ENCODE peak calls at places on chromosome 4, in six cellular contexts. B, R, A, Q, Y and K are unnamed samples. For H3K4me1, the result is how much of the 10 kb centered on the place peaks cover.

GRCh38 chr4:151034829-151035228 is 19.7 kb upstream of the LRBA start:
- DNase-seq in B (no peak), R (no peak), A (no peak), Q (no peak), Y (no peak), K (no peak)

GRCh38 chr4:14653338-14653737 is 348.9 kb upstream of the CPEB2 start:
- DNase-seq in B (no peak), R (no peak), A (no peak), Q (no peak), Y (no peak), K (no peak)

GRCh38 chr4:155383541-155383940 is 6.8 kb upstream of the MAP9 start:
- DNase-seq in B (no peak), R (no peak), A (no peak), Q (no peak), Y (no peak), K (no peak)

GRCh38 chr4:103099691-103100392 is at the start of gene BDH2:
- DNase-seq in B (peak), R (peak), A (peak), Q (peak), Y (peak), K (peak)

GRCh38 chr4:139214039-139214534 is 37.1 kb upstream of the ELF2 start:
- DNase-seq in B (peak), R (peak), A (peak), Q (peak), Y (no peak), K (no peak)

GRCh38 chr4:3436798-3437581 is 4.8 kb upstream of the HGFAC start:
- DNase-seq in B (no peak), R (no peak), A (no peak), Q (peak), Y (peak), K (no peak)

GRCh38 chr4:122787940-122788339 is 38.7 kb upstream of the FGF2 start:
- DNase-seq in B (no peak), R (no peak), A (no peak), Q (no peak), Y (no peak), K (no peak)

GRCh38 chr4:74768857-74769525 is 25.3 kb downstream of the BTC start:
- DNase-seq in B (no peak), R (no peak), A (no peak), Q (peak), Y (peak), K (peak)

GRCh38 chr4:123232439-123232838 is 164.2 kb upstream of the SPRY1 start:
- DNase-seq in B (no peak), R (no peak), A (no peak), Q (peak), Y (peak), K (peak)

GRCh38 chr4:116926631-116927295 is 158.6 kb downstream of the TRAM1L1 start:
- DNase-seq in B (no peak), R (no peak), A (no peak), Q (no peak), Y (no peak), K (no peak)

GRCh38 chr4:98166731-98167041 is 23.4 kb upstream of the STPG2 start:
- DNase-seq in B (no peak), R (no peak), A (no peak), Q (no peak), Y (no peak), K (no peak)

GRCh38 chr4:6962211-6963041 is 52.8 kb downstream of the TBC1D14 start:
- DNase-seq in B (no peak), R (peak), A (no peak), Q (no peak), Y (no peak), K (no peak)

GRCh38 chr4:40348000-40348399 is 12.9 kb downstream of the CHRNA9 start:
- DNase-seq in B (no peak), R (no peak), A (no peak), Q (no peak), Y (no peak), K (no peak)

GRCh38 chr4:171947389-171947788 is 134.2 kb downstream of the GALNTL6 start:
- DNase-seq in B (no peak), R (peak), A (no peak), Q (no peak), Y (no peak), K (no peak)

GRCh38 chr4:17934286-17934685 is 87.3 kb downstream of the LCORL start:
- DNase-seq in B (no peak), R (no peak), A (no peak), Q (peak), Y (peak), K (no peak)

GRCh38 chr4:5500165-5500564 is 208.2 kb downstream of the EVC2 start:
- DNase-seq in B (no peak), R (no peak), A (no peak), Q (peak), Y (peak), K (no peak)

GRCh38 chr4:148961526-148961925 is 519.3 kb upstream of the NR3C2 start:
- DNase-seq in B (no peak), R (no peak), A (no peak), Q (no peak), Y (no peak), K (no peak)

GRCh38 chr4:100295792-100296191 is 105.5 kb upstream of the DDIT4L start:
- DNase-seq in B (no peak), R (no peak), A (no peak), Q (peak), Y (peak), K (no peak)

GRCh38 chr4:25810815-25811690 is 51.7 kb downstream of the SEL1L3 start:
- DNase-seq in B (no peak), R (no peak), A (no peak), Q (peak), Y (peak), K (no peak)

GRCh38 chr4:141131738-141132688 is 1.3 kb downstream of the RNF150 start:
- DNase-seq in B (peak), R (peak), A (no peak), Q (peak), Y (peak), K (peak)

GRCh38 chr4:82630079-82630478 is 68.3 kb upstream of the TMEM150C start:
- DNase-seq in B (no peak), R (no peak), A (no peak), Q (no peak), Y (no peak), K (no peak)

GRCh38 chr4:156949373-156949814 is 22.2 kb downstream of the PDGFC start:
- DNase-seq in B (no peak), R (no peak), A (no peak), Q (peak), Y (peak), K (no peak)

GRCh38 chr4:108029321-108029720 is 39.6 kb downstream of the HADH start:
- DNase-seq in B (no peak), R (no peak), A (peak), Q (no peak), Y (no peak), K (no peak)

GRCh38 chr4:186700746-186701145 is 22.9 kb downstream of the FAT1 start:
- DNase-seq in B (peak), R (no peak), A (no peak), Q (peak), Y (peak), K (no peak)

DNA sequence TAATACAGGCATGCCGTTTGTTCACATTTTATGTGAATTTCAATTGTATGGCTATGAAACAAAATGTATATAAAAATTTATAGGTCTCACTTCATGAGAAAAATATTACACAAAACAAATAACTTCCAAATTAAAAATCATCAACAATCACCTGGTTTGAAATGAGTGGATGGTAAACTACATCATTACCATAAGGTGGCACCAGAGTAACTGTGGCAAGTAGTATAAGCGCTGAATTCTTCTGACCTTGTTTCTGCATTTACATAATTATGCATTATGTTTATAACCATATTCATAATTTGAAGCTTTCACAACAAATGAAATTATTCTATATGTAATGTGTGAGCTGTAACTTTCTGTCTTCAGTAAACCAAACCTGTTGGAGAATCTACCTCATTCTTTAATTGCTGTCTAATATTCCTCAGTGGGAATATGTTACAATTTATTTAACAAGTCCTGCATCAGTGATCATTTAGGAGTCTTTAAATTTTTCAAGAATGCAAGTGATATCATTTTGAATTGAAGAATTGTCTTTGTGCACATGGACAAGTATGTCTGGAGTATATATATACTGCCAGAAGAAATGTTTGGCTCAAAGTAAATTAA is 55.2 kb downstream of the MMRN1 start:
- DNase-seq in B (no peak), R (no peak), A (no peak), Q (no peak), Y (no peak), K (no peak)
- TF ChIP-seq CTCF in B (no peak), R (peak), A (peak), Q (peak), Y (no peak), K (peak)

GRCh38 chr4:124429746-124430250 is 282.7 kb downstream of the ANKRD50 start:
- DNase-seq in B (no peak), R (no peak), A (no peak), Q (no peak), Y (no peak), K (peak)
- H3K4me1 ChIP-seq in B (under half), R (under half), A (under half), Q (under half), Y (under half), K (under half)

GRCh38 chr4:8891646-8892555 is 20.3 kb upstream of the HMX1 start:
- DNase-seq in B (no peak), R (peak), A (no peak), Q (no peak), Y (no peak), K (no peak)
- H3K4me3 ChIP-seq in B (no peak), R (peak), A (no peak), Q (no peak), Y (no peak), K (no peak)

DNA sequence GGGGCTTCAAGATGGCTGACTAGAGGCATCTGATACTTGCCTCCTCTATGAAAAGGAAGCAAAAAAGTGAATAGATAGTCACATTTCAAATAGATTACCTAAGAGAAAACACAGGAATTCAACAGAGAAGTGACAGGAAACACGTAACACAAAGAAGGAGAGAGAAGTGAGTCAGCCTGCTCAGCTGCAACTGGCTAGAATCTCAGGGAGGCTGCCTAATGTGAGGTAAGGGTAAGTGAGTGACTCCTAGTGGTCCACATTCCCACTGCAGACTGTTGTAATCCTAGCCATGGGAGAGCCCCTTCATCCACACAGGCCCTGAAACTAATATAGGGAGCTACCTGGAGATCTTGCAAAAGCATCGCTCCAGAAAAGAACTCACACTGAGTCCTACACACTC is 179.2 kb downstream of the SLC7A11 start:
- DNase-seq in B (no peak), R (no peak), A (no peak), Q (peak), Y (peak), K (peak)
- TF ChIP-seq CTCF in B (no peak), R (peak), A (peak), Q (peak), Y (peak), K (peak)

GRCh38 chr4:52840531-52841350 is 21.4 kb upstream of the RASL11B start:
- DNase-seq in B (no peak), R (peak), A (no peak), Q (no peak), Y (no peak), K (no peak)
- H3K4me1 ChIP-seq in B (under half), R (under half), A (under half), Q (under half), Y (under half), K (under half)